ENCODE peak calls at places on chromosomes 13 and 19, in ten cellular contexts. I, F, P, M, L, X, J, Q, C and Z are unnamed samples.

GRCh38 chr19:35262101-35262761 is 6.5 kb upstream of the USF2 start:
- DNase-seq in I (no peak), F (no peak), P (peak), M (peak), L (peak), X (no peak), J (no peak), Q (no peak), C (no peak), Z (peak)

GRCh38 chr13:75803175-75803611 is 167.1 kb downstream of the LMO7 start:
- DNase-seq in I (no peak), F (no peak), P (peak), M (no peak), L (peak), X (no peak), J (no peak), Q (peak), C (no peak), Z (no peak)

GRCh38 chr19:40663712-40664692 is 26.4 kb downstream of the NUMBL start:
- DNase-seq in I (peak), F (no peak), P (no peak), M (no peak), L (no peak), X (peak), J (no peak), Q (no peak), C (no peak), Z (peak)

GRCh38 chr19:18475004-18475453 is 37.1 kb upstream of the ISYNA1 start:
- DNase-seq in I (no peak), F (no peak), P (no peak), M (no peak), L (no peak), X (no peak), J (no peak), Q (no peak), C (no peak), Z (peak)

GRCh38 chr13:73893833-73894232 is 240.4 kb downstream of the KLF12 start:
- DNase-seq in I (no peak), F (no peak), P (no peak), M (no peak), L (no peak), X (no peak), J (no peak), Q (no peak), C (no peak), Z (no peak)

GRCh38 chr19:7355871-7356270 is 7.1 kb downstream of the ARHGEF18 start:
- DNase-seq in I (no peak), F (no peak), P (no peak), M (no peak), L (no peak), X (no peak), J (no peak), Q (no peak), C (no peak), Z (no peak)

GRCh38 chr19:4369888-4370260 is 26.5 kb downstream of the MPND start:
- DNase-seq in I (no peak), F (no peak), P (peak), M (no peak), L (peak), X (no peak), J (no peak), Q (no peak), C (peak), Z (no peak)

GRCh38 chr13:110636701-110637201 is 21.4 kb downstream of the NAXD start:
- DNase-seq in I (no peak), F (no peak), P (no peak), M (no peak), L (no peak), X (no peak), J (no peak), Q (no peak), C (no peak), Z (no peak)

GRCh38 chr13:36332986-36333385 is 13.2 kb downstream of the SPART start:
- DNase-seq in I (no peak), F (no peak), P (no peak), M (no peak), L (no peak), X (no peak), J (no peak), Q (no peak), C (no peak), Z (no peak)

GRCh38 chr19:39796000-39796498 is 17.4 kb downstream of the LEUTX start:
- DNase-seq in I (no peak), F (no peak), P (no peak), M (no peak), L (no peak), X (no peak), J (no peak), Q (no peak), C (no peak), Z (no peak)

GRCh38 chr19:793775-794174 is 3.5 kb upstream of the PTBP1 start:
- DNase-seq in I (no peak), F (no peak), P (no peak), M (no peak), L (no peak), X (no peak), J (no peak), Q (no peak), C (no peak), Z (no peak)

GRCh38 chr19:790971-791604 is 6.2 kb upstream of the PTBP1 start:
- DNase-seq in I (no peak), F (no peak), P (no peak), M (no peak), L (no peak), X (no peak), J (no peak), Q (no peak), C (no peak), Z (no peak)

GRCh38 chr19:791605-792360 is 5.5 kb upstream of the PTBP1 start:
- DNase-seq in I (peak), F (peak), P (no peak), M (no peak), L (no peak), X (no peak), J (no peak), Q (no peak), C (no peak), Z (no peak)

GRCh38 chr19:794989-795658 is 2.1 kb upstream of the PTBP1 start:
- DNase-seq in I (no peak), F (no peak), P (no peak), M (no peak), L (no peak), X (no peak), J (no peak), Q (no peak), C (no peak), Z (no peak)

GRCh38 chr19:792361-792885 is 4.8 kb upstream of the PTBP1 start:
- DNase-seq in I (no peak), F (no peak), P (no peak), M (no peak), L (no peak), X (no peak), J (no peak), Q (no peak), C (no peak), Z (no peak)
- H3K4me3 ChIP-seq in I (no peak), F (no peak), P (no peak), M (no peak), L (no peak), X (no peak), J (no peak), Q (no peak), C (no peak), Z (no peak)

DNA sequence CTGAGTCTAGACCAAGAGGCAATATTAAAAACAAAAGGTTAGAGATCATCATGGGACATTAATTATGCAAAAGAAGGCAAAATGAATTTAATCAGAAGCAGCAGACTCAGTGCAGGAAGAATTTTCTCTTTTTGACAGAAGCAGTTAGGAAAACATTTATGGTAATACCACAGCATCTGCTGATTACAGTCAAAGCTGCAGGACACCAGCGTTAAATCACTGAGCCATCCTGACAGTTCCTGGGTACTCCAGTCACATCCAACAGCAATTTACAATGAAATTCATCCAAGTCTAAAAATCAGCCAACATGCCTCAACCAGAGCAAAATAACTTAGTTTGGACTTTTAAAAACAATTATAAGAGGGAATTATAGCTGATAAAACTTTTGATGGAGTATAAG is 476.7 kb downstream of the DIAPH3 start:
- DNase-seq in I (peak), F (no peak), P (no peak), M (no peak), L (no peak), X (no peak), J (no peak), Q (no peak), C (no peak), Z (no peak)
- TF ChIP-seq EP300 in I (no peak), F (no peak), P (no peak), M (no peak), L (no peak), X (no peak), J (no peak), Q (no peak), C (no peak), Z (no peak)

DNA sequence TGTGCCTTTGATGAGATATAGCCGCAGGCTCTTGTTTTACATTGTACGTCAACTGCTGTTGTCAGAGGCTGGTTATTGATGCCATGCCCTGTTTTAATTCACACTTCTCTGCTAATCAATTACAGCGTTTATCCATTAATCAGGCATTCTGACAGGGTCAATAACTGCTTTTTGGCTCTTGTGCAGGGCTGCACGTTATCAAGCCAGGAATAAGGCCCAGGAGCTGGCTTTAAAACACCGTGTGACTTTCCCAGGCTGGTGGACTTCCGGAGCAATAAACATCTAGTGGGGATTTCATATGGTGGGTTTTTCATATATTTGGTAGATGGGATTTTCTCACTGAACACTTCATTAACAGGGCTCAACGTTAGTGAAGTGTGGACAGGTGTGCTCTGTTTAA is 221.7 kb downstream of the TM9SF2 start:
- DNase-seq in I (no peak), F (no peak), P (no peak), M (no peak), L (no peak), X (no peak), J (peak), Q (no peak), C (no peak), Z (no peak)
- H3K27ac ChIP-seq in I (no peak), F (no peak), P (no peak), M (no peak), L (no peak), X (no peak), J (no peak), Q (no peak), C (no peak), Z (no peak)

DNA sequence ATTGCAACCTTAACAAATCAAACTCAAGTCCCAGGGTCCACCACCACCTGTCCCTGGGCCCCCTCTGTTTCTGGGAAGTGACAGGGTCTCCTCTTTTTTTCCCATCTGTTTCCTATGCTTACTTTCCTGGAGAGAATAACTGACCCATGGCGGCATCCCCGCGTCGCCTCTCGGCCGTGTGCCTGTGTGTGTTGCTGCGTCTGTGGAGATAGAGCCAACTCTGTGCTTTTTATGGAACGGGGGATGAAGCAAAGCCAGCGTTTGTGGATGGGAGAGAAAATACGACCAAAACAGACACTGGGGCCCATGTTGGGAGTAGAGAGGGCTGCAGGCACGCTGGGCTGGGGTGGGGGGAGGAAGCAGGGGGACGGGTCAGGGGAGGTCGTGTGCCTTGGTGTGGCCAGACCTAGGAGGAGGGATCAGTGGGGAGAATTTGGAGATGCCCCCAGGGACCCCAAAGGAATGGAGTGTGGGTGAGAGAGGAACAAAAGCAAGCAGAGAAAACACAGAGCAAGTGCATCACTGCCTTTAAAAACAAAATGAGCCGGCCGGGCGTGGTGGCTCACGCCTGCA is 16.6 kb downstream of the PLK5 start:
- DNase-seq in I (no peak), F (no peak), P (no peak), M (no peak), L (no peak), X (peak), J (no peak), Q (no peak), C (no peak), Z (peak)
- H3K4me3 ChIP-seq in I (no peak), F (no peak), P (peak), M (no peak), L (no peak), X (no peak), J (no peak), Q (no peak), C (no peak), Z (peak)

GRCh38 chr19:23916991-23917390 is 2.3 kb downstream of the ZNF726 start:
- DNase-seq in I (no peak), F (no peak), P (no peak), M (no peak), L (no peak), X (no peak), J (no peak), Q (no peak), C (no peak), Z (no peak)
- TF ChIP-seq EP300 in I (no peak), F (no peak), P (no peak), M (no peak), L (no peak), X (no peak), J (no peak), Q (no peak), C (no peak), Z (no peak)

DNA sequence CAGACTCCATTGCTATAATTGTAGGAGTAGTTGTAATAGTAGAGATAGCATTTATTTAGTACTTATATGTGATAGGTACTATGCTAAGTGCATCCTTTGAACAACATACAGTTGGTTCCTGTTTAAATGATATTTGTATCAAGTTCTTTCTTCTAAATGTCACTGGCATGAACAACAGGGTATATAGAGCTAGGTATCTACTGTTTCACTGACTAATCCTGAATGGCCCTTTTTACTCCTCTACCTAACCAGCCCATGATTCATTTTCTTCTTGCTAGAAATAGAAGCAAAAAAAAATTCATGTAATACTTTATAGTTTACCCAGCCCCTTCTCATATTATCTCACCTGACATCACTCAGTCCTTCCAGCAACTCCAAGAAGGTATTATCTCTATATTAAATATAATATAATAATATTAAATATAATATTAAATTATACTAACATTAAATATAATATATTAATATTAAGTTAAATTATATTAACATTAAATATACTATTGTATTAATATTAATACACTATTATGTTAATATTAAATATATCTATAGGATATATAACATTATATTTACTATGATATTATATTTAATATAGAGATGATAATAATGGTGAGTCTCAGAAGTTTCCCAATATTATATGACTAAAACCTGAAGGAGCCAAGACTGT is 74.2 kb downstream of the FRY start:
- DNase-seq in I (no peak), F (no peak), P (no peak), M (no peak), L (no peak), X (no peak), J (no peak), Q (no peak), C (no peak), Z (no peak)
- H3K27ac ChIP-seq in I (no peak), F (no peak), P (no peak), M (no peak), L (no peak), X (no peak), J (no peak), Q (no peak), C (no peak), Z (no peak)

DNA sequence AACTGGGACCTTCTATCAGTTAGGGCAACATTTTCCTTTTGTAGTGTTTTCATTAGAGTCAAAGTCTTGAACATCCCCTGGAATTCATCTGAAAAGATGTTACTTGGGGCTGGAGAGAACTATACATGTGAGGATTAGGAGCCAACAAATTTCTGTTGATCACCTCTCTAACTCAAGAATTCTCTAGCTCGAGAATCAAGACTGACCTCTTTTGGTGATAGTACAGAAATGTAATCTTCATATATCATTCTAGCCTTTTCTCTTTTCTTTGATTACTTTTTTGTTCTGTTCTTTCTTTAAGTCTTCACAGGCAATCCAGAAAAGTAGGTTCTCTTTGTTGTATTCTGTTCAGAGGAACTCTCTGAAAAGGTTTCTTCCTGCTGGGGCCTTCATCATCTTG is 26.4 kb downstream of the ELF1 start:
- DNase-seq in I (peak), F (no peak), P (no peak), M (no peak), L (no peak), X (no peak), J (no peak), Q (no peak), C (no peak), Z (no peak)
- H3K4me3 ChIP-seq in I (no peak), F (no peak), P (no peak), M (no peak), L (no peak), X (no peak), J (no peak), Q (no peak), C (no peak), Z (no peak)